ENCODE peak calls at places on chromosomes 11 and 22, in five cellular contexts. One of them, this sample, is unnamed.

GRCh38 chr22:50716291-50717024 is 21.5 kb upstream of the ACR start:
- DNase-seq in breast epithelium: no peak
- DNase-seq in type B pancreatic cell: no peak
- DNase-seq in brain microvascular endothelial cell: no peak
- DNase-seq in nephron progenitor cell: no peak
- DNase-seq in this sample: no peak

GRCh38 chr11:12599408-12600143 is 74.6 kb upstream of the TEAD1 start:
- DNase-seq in breast epithelium: peak
- DNase-seq in type B pancreatic cell: no peak
- DNase-seq in brain microvascular endothelial cell: no peak
- DNase-seq in nephron progenitor cell: peak
- DNase-seq in this sample: peak

GRCh38 chr11:11179239-11179638 is 173.8 kb downstream of the CSNK2A3 start:
- DNase-seq in breast epithelium: no peak
- DNase-seq in type B pancreatic cell: no peak
- DNase-seq in brain microvascular endothelial cell: peak
- DNase-seq in nephron progenitor cell: no peak
- DNase-seq in this sample: no peak

GRCh38 chr11:3037041-3037944 is 19.9 kb downstream of the CARS1 start:
- DNase-seq in breast epithelium: peak
- DNase-seq in type B pancreatic cell: peak
- DNase-seq in brain microvascular endothelial cell: peak
- DNase-seq in nephron progenitor cell: peak
- DNase-seq in this sample: peak

GRCh38 chr11:86013718-86014117 is 55.2 kb downstream of the PICALM start:
- DNase-seq in breast epithelium: no peak
- DNase-seq in type B pancreatic cell: no peak
- DNase-seq in brain microvascular endothelial cell: no peak
- DNase-seq in nephron progenitor cell: no peak
- DNase-seq in this sample: no peak

GRCh38 chr11:29293825-29294224 is 723.0 kb downstream of the KCNA4 start:
- DNase-seq in breast epithelium: no peak
- DNase-seq in type B pancreatic cell: no peak
- DNase-seq in brain microvascular endothelial cell: peak
- DNase-seq in nephron progenitor cell: no peak
- DNase-seq in this sample: peak

GRCh38 chr11:5631426-5631825 is 6.6 kb downstream of the TRIM34 start:
- DNase-seq in breast epithelium: no peak
- DNase-seq in type B pancreatic cell: no peak
- DNase-seq in brain microvascular endothelial cell: no peak
- DNase-seq in nephron progenitor cell: no peak
- DNase-seq in this sample: no peak

GRCh38 chr11:94649254-94649653 is 82.1 kb downstream of the PIWIL4 start:
- DNase-seq in breast epithelium: no peak
- DNase-seq in type B pancreatic cell: no peak
- DNase-seq in brain microvascular endothelial cell: no peak
- DNase-seq in nephron progenitor cell: no peak
- DNase-seq in this sample: no peak

GRCh38 chr22:36595968-36596367 is 67.0 kb upstream of the EIF3D start:
- DNase-seq in breast epithelium: no peak
- DNase-seq in type B pancreatic cell: no peak
- DNase-seq in brain microvascular endothelial cell: no peak
- DNase-seq in nephron progenitor cell: no peak
- DNase-seq in this sample: no peak

DNA sequence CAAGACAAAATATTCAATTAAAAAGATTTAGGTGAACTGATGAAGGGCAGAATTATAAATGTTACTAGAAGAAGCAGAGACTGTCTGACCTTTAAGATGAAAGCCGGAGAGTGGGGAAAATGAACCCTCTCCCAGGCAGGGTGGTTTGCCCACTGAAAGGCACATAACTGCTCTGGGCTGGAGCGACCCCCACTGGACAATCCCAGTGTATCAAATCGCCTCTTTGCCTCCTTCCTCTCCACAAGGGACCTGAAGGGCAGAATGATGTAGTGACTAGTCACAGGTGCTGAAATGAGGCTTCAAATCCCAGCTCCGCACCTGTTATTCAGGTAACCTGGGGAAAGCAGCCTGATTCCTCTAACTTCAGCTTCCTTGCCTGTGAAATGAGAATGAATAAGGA is 69.0 kb downstream of the EFCAB6 start:
- DNase-seq in breast epithelium: no peak
- DNase-seq in type B pancreatic cell: no peak
- DNase-seq in brain microvascular endothelial cell: no peak
- DNase-seq in nephron progenitor cell: peak
- DNase-seq in this sample: no peak
- TF ChIP-seq CTCF in breast epithelium: no peak
- TF ChIP-seq CTCF in type B pancreatic cell: peak
- TF ChIP-seq CTCF in brain microvascular endothelial cell: peak
- TF ChIP-seq CTCF in nephron progenitor cell: peak
- TF ChIP-seq CTCF in this sample: no peak

GRCh38 chr11:34346551-34346950 is 11.3 kb downstream of the ABTB2 start:
- DNase-seq in breast epithelium: no peak
- DNase-seq in type B pancreatic cell: no peak
- DNase-seq in brain microvascular endothelial cell: peak
- DNase-seq in nephron progenitor cell: no peak
- DNase-seq in this sample: no peak
- TF ChIP-seq CTCF in breast epithelium: no peak
- TF ChIP-seq CTCF in type B pancreatic cell: no peak
- TF ChIP-seq CTCF in brain microvascular endothelial cell: no peak
- TF ChIP-seq CTCF in nephron progenitor cell: no peak
- TF ChIP-seq CTCF in this sample: no peak

GRCh38 chr11:20043992-20044391 is 116.3 kb downstream of the DBX1 start:
- DNase-seq in breast epithelium: no peak
- DNase-seq in type B pancreatic cell: no peak
- DNase-seq in brain microvascular endothelial cell: no peak
- DNase-seq in nephron progenitor cell: no peak
- DNase-seq in this sample: no peak
- TF ChIP-seq CTCF in breast epithelium: no peak
- TF ChIP-seq CTCF in type B pancreatic cell: no peak
- TF ChIP-seq CTCF in brain microvascular endothelial cell: no peak
- TF ChIP-seq CTCF in nephron progenitor cell: no peak
- TF ChIP-seq CTCF in this sample: no peak

GRCh38 chr22:22754268-22754657 is 109.8 kb downstream of the GGTLC2 start:
- DNase-seq in breast epithelium: no peak
- DNase-seq in type B pancreatic cell: no peak
- DNase-seq in brain microvascular endothelial cell: no peak
- DNase-seq in nephron progenitor cell: no peak
- DNase-seq in this sample: no peak

GRCh38 chr22:22754961-22755777 is 110.8 kb downstream of the GGTLC2 start:
- DNase-seq in breast epithelium: no peak
- DNase-seq in type B pancreatic cell: no peak
- DNase-seq in brain microvascular endothelial cell: no peak
- DNase-seq in nephron progenitor cell: no peak
- DNase-seq in this sample: no peak

GRCh38 chr22:22752199-22752555 is 107.8 kb downstream of the GGTLC2 start:
- DNase-seq in breast epithelium: no peak
- DNase-seq in type B pancreatic cell: no peak
- DNase-seq in brain microvascular endothelial cell: no peak
- DNase-seq in nephron progenitor cell: no peak
- DNase-seq in this sample: no peak

GRCh38 chr22:22752556-22753477 is 108.4 kb downstream of the GGTLC2 start:
- DNase-seq in breast epithelium: no peak
- DNase-seq in type B pancreatic cell: no peak
- DNase-seq in brain microvascular endothelial cell: no peak
- DNase-seq in nephron progenitor cell: no peak
- DNase-seq in this sample: no peak

GRCh38 chr22:22753526-22754267 is 109.3 kb downstream of the GGTLC2 start:
- DNase-seq in breast epithelium: no peak
- DNase-seq in type B pancreatic cell: no peak
- DNase-seq in brain microvascular endothelial cell: peak
- DNase-seq in nephron progenitor cell: peak
- DNase-seq in this sample: peak
- TF ChIP-seq CTCF in breast epithelium: no peak
- TF ChIP-seq CTCF in type B pancreatic cell: peak
- TF ChIP-seq CTCF in brain microvascular endothelial cell: peak
- TF ChIP-seq CTCF in nephron progenitor cell: peak
- TF ChIP-seq CTCF in this sample: peak

DNA sequence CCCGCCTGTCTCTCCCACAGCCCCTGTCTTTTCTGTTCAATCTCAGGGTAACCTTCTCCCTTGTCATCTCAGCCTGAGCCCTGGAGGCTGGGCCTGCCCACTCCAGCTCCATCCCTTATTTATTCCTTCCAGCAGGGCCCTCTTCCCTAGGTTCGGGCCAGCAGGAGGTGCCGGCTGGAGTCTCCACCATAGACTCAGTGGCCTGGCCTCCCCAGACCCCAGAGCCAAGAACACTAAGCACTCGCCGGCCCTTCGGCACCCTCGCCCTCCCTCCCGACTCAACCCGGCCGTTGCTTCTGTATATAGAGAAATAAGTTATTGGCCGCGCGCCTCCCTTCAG is 1.4 kb upstream of the RAB1B start:
- DNase-seq in breast epithelium: no peak
- DNase-seq in type B pancreatic cell: no peak
- DNase-seq in brain microvascular endothelial cell: no peak
- DNase-seq in nephron progenitor cell: no peak
- DNase-seq in this sample: no peak
- TF ChIP-seq CTCF in breast epithelium: no peak
- TF ChIP-seq CTCF in type B pancreatic cell: no peak
- TF ChIP-seq CTCF in brain microvascular endothelial cell: peak
- TF ChIP-seq CTCF in nephron progenitor cell: no peak
- TF ChIP-seq CTCF in this sample: no peak

DNA sequence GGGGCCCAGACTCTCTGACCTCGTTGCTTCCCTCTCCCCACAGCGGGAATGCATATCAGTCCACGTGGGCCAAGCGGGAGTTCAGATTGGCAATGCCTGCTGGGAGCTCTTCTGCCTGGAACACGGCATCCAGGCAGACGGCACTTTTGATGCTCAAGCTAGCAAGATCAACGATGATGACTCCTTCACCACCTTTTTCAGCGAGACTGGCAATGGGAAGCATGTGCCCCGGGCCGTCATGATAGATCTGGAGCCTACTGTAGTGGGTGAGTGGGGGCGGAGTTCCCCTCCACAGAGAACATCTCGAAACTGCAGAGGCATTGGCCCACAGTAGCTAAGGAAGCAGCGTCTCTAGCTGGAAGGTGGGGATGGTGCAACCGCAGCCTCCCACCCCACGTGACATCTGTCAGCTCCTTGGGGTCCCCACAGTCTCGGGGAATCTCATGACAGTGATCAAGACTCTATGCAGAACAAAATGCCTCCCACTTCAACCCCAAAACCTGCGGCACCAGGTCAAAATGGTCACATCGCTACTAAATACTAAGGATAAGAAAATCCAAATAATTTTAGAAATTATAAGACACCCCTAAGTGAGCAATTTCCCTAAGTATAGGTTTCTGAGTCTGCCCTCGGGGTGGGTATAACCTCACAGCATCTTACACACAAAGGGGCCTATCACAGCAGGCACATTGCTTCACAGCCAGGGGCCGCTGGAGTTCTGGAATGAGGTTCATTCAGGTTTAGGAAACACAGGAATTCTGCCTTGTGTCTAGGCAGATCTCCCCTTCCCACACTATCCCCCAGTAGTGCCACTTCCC is 11.0 kb downstream of the TUBA8 start:
- DNase-seq in breast epithelium: no peak
- DNase-seq in type B pancreatic cell: no peak
- DNase-seq in brain microvascular endothelial cell: no peak
- DNase-seq in nephron progenitor cell: no peak
- DNase-seq in this sample: no peak
- TF ChIP-seq CTCF in breast epithelium: no peak
- TF ChIP-seq CTCF in type B pancreatic cell: no peak
- TF ChIP-seq CTCF in brain microvascular endothelial cell: peak
- TF ChIP-seq CTCF in nephron progenitor cell: no peak
- TF ChIP-seq CTCF in this sample: no peak

This sample was measured in GM13976.